ENCODE peak calls at places on chromosomes 16 and 17, in five cellular contexts. B, G, O, Q and P are unnamed samples. For H3K4me1, the result is how much of the 10 kb centered on the place peaks cover.

GRCh38 chr16:23952128-23953041 is 116.6 kb downstream of the PRKCB start:
- DNase-seq in G (peak), O (peak), B (peak), Q (no peak), P (peak)

GRCh38 chr16:23924138-23924537 is 88.4 kb downstream of the PRKCB start:
- DNase-seq in Q (no peak), B (no peak), O (no peak), G (no peak), P (no peak)

GRCh38 chr16:82792704-82793103 is 165.9 kb downstream of the CDH13 start:
- DNase-seq in B (no peak), G (no peak), Q (no peak), O (no peak), P (no peak)

GRCh38 chr16:24046442-24046841 is 209.7 kb upstream of the CACNG3 start:
- DNase-seq in G (no peak), Q (no peak), O (peak), B (peak), P (peak)

GRCh38 chr17:59026176-59026939 is 80.3 kb downstream of the TRIM37 start:
- DNase-seq in O (no peak), B (no peak), Q (no peak), G (no peak), P (no peak)

GRCh38 chr17:72021417-72022041 is 99.3 kb upstream of the SOX9 start:
- DNase-seq in G (no peak), Q (no peak), O (no peak), B (no peak), P (no peak)

GRCh38 chr16:50573279-50573678 is 25.1 kb downstream of the NKD1 start:
- DNase-seq in Q (no peak), G (no peak), B (no peak), O (no peak), P (no peak)

GRCh38 chr17:51398128-51398525 is 137.8 kb downstream of the UTP18 start:
- DNase-seq in G (no peak), B (no peak), O (no peak), Q (no peak), P (no peak)

GRCh38 chr16:46894011-46894672 is 10.0 kb downstream of the GPT2 start:
- DNase-seq in O (no peak), G (no peak), B (no peak), Q (peak), P (no peak)

GRCh38 chr17:65270932-65271700 is 133.9 kb downstream of the RGS9 start:
- DNase-seq in G (no peak), O (no peak), Q (no peak), B (no peak), P (peak)

GRCh38 chr16:11175106-11175795 is 80.8 kb downstream of the SOCS1 start:
- DNase-seq in O (no peak), B (no peak), Q (no peak), G (no peak), P (no peak)

GRCh38 chr16:88057656-88058055 is 106.4 kb downstream of the BANP start:
- DNase-seq in B (no peak), O (peak), Q (no peak), G (no peak), P (no peak)

GRCh38 chr16:88058817-88059216 is 107.6 kb downstream of the BANP start:
- DNase-seq in Q (no peak), G (no peak), B (no peak), O (peak), P (no peak)

GRCh38 chr16:88060524-88061219 is 109.4 kb downstream of the BANP start:
- DNase-seq in G (no peak), B (no peak), Q (no peak), O (peak), P (no peak)

GRCh38 chr16:88059701-88060386 is 108.6 kb downstream of the BANP start:
- DNase-seq in Q (no peak), G (no peak), O (peak), B (no peak), P (no peak)

GRCh38 chr16:88058136-88058535 is 106.9 kb downstream of the BANP start:
- DNase-seq in Q (no peak), G (no peak), B (no peak), O (peak), P (no peak)
- H3K4me1 ChIP-seq in Q (under half), G (under half), B (under half), O (under half), P (under half)

GRCh38 chr16:30615358-30616076 is 5.3 kb upstream of the ZNF689 start:
- DNase-seq in Q (peak), B (peak), G (peak), O (peak), P (peak)
- H3K4me1 ChIP-seq in Q (under half), B (under half), G (under half), O (under half), P (under half)

GRCh38 chr16:84527486-84528269 is 23.2 kb upstream of the MEAK7 start:
- DNase-seq in O (no peak), B (no peak), G (no peak), Q (no peak), P (no peak)

GRCh38 chr16:84529607-84530006 is 25.1 kb upstream of the MEAK7 start:
- DNase-seq in G (no peak), Q (no peak), B (no peak), O (no peak), P (no peak)

GRCh38 chr16:84526794-84527485 is 22.5 kb upstream of the MEAK7 start:
- DNase-seq in Q (peak), B (no peak), O (peak), G (no peak), P (no peak)

GRCh38 chr16:84530590-84530989 is 26.1 kb upstream of the MEAK7 start:
- DNase-seq in O (no peak), Q (no peak), G (no peak), B (no peak), P (no peak)

DNA sequence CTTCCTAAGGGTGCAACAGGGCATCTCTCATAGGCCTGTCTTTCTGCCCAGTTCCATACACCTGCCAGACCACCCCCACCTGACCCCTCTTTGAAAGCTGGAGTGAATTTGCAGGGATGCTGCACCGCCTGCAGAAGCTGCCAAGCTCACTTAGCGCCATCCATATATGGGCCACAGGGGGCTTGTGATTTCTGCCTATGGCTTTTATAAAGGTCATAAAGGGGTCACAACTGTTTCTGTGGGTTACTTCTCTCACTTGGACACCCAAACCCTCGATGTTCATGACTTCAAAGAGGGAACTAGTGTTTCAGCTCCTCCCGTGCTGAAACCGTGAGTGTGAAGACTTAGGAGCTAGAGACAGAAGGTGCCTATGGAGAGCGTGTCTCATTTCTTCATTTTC is 23.9 kb upstream of the MEAK7 start:
- DNase-seq in O (no peak), G (no peak), B (no peak), Q (no peak), P (no peak)
- H3K4me1 ChIP-seq in O (under half), G (under half), B (under half), Q (under half), P (under half)

DNA sequence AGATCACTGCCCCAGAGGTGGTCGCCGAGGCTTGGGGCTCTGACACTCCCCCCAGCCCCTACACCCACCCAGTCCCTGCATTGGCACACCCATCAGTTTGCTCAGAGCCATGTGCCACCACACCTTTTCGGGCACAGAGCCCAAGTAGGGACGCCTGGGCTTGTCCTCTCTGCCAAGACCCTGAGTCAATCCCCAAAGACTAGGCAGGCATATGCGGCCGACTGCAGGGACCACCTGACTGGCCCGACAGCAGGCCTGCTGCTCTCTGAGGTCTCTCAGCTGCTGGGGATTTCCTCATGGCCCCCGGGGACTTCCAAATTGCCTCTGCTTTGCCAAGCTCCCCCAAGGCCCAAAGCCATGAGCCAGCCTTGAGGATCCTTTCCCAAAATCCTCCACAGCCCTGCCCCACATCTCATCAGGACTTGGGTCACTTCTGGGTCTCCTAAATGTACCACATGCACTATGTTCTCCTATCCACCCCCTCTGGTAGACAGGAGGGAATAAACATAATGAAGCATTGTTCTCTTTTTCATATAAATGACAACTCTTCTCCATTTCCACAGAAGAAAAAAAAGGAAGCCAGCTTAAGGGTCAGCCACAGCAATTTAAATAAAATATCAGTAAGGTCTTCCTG is 30.6 kb downstream of the MYO18A start:
- DNase-seq in Q (no peak), O (no peak), G (no peak), B (no peak), P (no peak)
- H3K4me1 ChIP-seq in Q (half or more), O (under half), G (half or more), B (under half), P (under half)

GRCh38 chr16:85078952-85079351 is 33.3 kb downstream of the CIBAR2 start:
- DNase-seq in Q (no peak), G (no peak), B (no peak), O (no peak), P (no peak)
- H3K4me1 ChIP-seq in Q (under half), G (under half), B (under half), O (under half), P (under half)

DNA sequence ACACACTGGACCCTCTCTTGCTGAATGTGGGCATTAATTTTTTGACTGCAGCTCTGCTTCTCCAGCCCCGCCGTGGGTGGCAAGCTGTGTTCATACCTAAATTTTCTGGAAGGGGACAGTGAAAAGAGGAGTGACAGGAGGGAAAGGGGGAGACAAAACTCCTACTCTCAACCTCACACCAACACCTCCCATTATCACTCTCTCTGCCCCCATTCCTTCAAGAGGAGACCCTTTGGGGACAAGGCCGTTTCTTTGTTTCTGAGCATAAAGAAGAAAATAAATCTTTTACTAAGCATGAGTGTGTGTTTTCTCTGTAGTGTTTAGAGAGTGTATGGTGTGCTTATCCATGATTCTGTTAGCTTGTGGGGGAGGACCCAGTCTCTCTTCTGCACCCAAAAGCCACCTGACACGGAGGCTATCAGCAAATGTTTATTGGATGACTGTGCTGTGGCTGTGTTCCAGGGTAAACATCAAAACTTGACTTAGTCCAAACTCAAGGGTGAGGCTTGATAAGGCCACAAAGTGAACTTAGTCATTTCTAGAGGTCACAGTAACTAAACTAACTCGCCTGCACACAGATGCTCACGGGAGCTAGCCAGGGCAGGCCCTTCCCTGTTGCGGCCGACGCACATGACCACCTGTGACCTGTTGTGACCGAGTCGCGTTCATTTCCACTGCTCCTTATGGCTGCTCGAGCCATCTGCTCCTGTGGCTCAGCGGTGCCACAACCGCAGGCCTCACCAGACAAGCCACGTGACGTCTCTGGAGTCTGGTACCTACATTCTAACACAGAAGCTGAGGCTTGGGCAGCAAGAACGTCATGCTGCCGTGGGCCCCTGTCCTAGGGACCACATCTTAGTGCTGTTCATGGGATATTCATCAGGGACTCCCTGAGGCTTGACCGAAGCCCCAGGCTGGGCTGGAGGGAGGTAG is 9.8 kb upstream of the MED11 start:
- DNase-seq in B (no peak), G (peak), Q (no peak), O (no peak), P (peak)
- H3K4me1 ChIP-seq in B (under half), G (half or more), Q (under half), O (under half), P (under half)